ENCODE peak calls at places on chromosomes 5 and 9, in six cellular contexts. F, K, D, M, I and J are unnamed samples.

GRCh38 chr5:80136751-80137272 is 101.7 kb downstream of the THBS4 start:
- DNase-seq in F (no peak), K (no peak), D (no peak), M (no peak), I (no peak), J (no peak)

GRCh38 chr9:2262809-2263510 is 247.8 kb downstream of the SMARCA2 start:
- DNase-seq in F (no peak), K (no peak), D (no peak), M (no peak), I (no peak), J (no peak)

GRCh38 chr5:178149199-178149932 is 4.3 kb downstream of the NHP2 start:
- DNase-seq in F (no peak), K (no peak), D (no peak), M (no peak), I (no peak), J (no peak)

GRCh38 chr5:131538177-131538593 is 96.8 kb downstream of the RAPGEF6 start:
- DNase-seq in F (peak), K (no peak), D (no peak), M (peak), I (no peak), J (no peak)

GRCh38 chr5:133247881-133248642 is 196.2 kb downstream of the HSPA4 start:
- DNase-seq in F (no peak), K (no peak), D (no peak), M (no peak), I (no peak), J (no peak)

GRCh38 chr9:19513671-19514275 is 105.0 kb downstream of the ACER2 start:
- DNase-seq in F (no peak), K (no peak), D (no peak), M (no peak), I (no peak), J (no peak)

GRCh38 chr9:86410281-86410680 is 56.1 kb upstream of the TUT7 start:
- DNase-seq in F (no peak), K (no peak), D (no peak), M (no peak), I (no peak), J (no peak)

GRCh38 chr5:142324377-142324870 is 397 bp downstream of the SPRY4 start:
- DNase-seq in F (peak), K (no peak), D (no peak), M (no peak), I (peak), J (no peak)

GRCh38 chr5:164224772-164225171 is 719.4 kb downstream of the MAT2B start:
- DNase-seq in F (no peak), K (no peak), D (no peak), M (no peak), I (no peak), J (no peak)

GRCh38 chr5:935510-936084 is 42.9 kb downstream of the TRIP13 start:
- DNase-seq in F (no peak), K (no peak), D (no peak), M (no peak), I (no peak), J (no peak)

GRCh38 chr9:111148994-111149759 is 110.9 kb upstream of the LPAR1 start:
- DNase-seq in F (peak), K (no peak), D (no peak), M (no peak), I (peak), J (no peak)

GRCh38 chr5:150503386-150503785 is 4.5 kb upstream of the NDST1 start:
- DNase-seq in F (no peak), K (no peak), D (no peak), M (no peak), I (no peak), J (no peak)

GRCh38 chr5:149628221-149628620 is 46.9 kb downstream of the ARHGEF37 start:
- DNase-seq in F (no peak), K (no peak), D (no peak), M (no peak), I (no peak), J (no peak)

GRCh38 chr5:168162464-168162863 is 129.0 kb upstream of the WWC1 start:
- DNase-seq in F (no peak), K (no peak), D (no peak), M (no peak), I (no peak), J (no peak)

GRCh38 chr9:89635007-89635742 is 30.4 kb downstream of the GADD45G start:
- DNase-seq in F (peak), K (peak), D (no peak), M (peak), I (no peak), J (no peak)

GRCh38 chr9:114339130-114339908 is 9.7 kb downstream of the ORM2 start:
- DNase-seq in F (peak), K (no peak), D (no peak), M (no peak), I (peak), J (peak)

GRCh38 chr5:68661237-68661636 is 432.6 kb upstream of the SLC30A5 start:
- DNase-seq in F (peak), K (no peak), D (no peak), M (no peak), I (no peak), J (no peak)

GRCh38 chr5:89350684-89351083 is 467.7 kb upstream of the MEF2C start:
- DNase-seq in F (no peak), K (no peak), D (no peak), M (no peak), I (no peak), J (no peak)

GRCh38 chr5:82107277-82107676 is 135.5 kb downstream of the ATG10 start:
- DNase-seq in F (peak), K (no peak), D (no peak), M (no peak), I (no peak), J (no peak)

GRCh38 chr5:82991678-82992323 is 85.4 kb downstream of the TMEM167A start:
- DNase-seq in F (peak), K (no peak), D (no peak), M (no peak), I (no peak), J (no peak)

GRCh38 chr9:135741276-135742219 is 39.6 kb downstream of the KCNT1 start:
- DNase-seq in F (no peak), K (no peak), D (no peak), M (no peak), I (no peak), J (no peak)

GRCh38 chr5:115968770-115969169 is 6.5 kb downstream of the LVRN start:
- DNase-seq in F (no peak), K (no peak), D (no peak), M (no peak), I (no peak), J (no peak)

GRCh38 chr9:77433675-77434445 is 214.3 kb downstream of the GNA14 start:
- DNase-seq in F (peak), K (no peak), D (no peak), M (no peak), I (peak), J (no peak)

DNA sequence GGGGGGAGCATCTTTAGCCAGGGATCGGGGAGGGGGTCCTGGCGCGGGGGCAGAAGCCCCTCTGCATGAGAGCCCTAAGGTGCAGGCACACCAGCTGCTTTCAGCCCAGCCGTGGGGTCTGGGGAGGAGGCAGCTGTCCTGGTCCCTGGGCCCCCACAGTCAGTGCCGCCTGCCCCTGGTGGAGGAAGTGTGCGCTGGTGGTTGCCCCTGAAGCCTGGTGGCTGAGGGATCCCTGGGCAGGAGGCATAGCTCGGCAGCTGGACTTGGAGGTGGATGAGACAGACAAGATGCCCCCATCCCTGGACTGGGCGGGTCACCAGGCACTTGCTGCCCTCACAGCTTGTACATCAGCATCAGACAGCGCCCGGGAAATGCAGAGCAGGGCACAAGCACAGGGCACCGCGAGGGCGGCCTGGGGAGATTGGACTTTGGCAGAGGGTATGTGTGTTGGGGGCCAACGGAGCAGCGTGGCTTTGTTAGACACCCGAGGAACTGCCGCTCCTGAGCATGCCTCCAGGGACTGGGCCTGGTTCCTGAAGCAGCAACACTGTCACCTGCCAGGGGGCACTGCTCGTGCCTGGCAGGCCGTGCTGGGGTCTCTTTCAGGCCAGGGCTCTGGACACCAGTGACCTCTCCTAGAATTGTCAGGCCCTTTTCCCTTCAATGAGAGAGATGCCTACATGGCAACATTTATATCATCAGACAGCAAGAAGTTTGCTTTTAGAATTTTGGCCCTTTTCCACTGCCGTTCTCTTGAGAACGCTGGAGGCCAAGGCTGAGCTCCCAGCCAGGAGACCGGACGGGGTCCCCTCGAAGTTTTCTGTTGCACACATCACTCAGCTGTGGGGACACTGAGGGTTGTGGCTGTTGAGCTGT is 41.9 kb upstream of the CTSL start:
- DNase-seq in F (no peak), K (no peak), D (no peak), M (no peak), I (no peak), J (no peak)
- TF ChIP-seq CTCF in F (no peak), K (no peak), D (no peak), M (no peak), I (no peak), J (no peak)

DNA sequence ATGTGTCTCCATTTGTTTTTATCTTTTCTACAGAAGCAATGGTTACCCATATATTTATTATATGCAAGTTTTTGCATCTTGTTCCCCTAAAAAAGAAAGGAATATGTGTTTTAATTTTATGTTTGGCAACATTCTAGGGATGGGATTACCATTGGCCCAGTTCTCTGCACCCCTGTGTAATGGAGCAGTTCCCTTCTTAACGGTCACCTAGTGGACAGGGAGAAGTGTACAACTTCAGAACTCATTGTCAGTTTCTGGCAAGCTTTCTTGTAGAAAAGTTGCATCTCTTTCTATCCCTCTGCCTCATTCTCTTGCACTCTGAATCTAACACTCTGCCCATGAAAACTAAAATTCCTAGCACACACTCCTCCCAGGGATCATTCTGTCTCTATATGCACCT is 78.2 kb downstream of the DOCK8 start:
- DNase-seq in F (no peak), K (no peak), D (no peak), M (no peak), I (no peak), J (no peak)
- TF ChIP-seq CTCF in F (no peak), K (no peak), D (no peak), M (no peak), I (no peak), J (no peak)

DNA sequence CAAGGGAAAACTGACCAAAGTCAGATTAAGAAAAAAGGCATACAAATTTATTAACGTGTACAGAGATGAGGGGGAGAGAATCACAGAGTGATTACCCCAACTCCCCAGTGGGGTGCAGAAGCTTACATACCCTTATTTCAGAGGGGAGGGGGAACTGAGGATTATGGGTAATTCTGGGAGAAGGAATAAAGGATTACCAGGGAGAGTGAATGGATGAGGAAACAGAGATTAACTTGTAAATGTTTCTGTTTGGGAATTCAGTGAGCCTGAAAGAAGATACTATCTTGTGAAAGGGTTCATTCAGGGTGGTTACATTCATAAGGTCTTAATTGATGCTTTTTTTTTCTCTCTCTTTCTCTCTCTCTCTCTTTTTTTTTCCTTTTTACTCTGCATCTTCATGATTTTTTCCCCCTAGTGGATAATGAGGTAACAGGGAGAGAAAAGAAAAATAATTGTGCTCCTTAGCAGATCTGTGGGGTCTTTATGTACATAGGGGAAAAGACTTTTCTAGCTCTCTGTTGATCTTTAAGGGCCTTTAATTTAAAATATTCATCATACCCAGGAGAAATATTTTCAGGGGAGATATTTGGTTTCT is 49.4 kb downstream of the TARS1 start:
- DNase-seq in F (no peak), K (no peak), D (no peak), M (no peak), I (no peak), J (no peak)
- TF ChIP-seq CTCF in F (no peak), K (no peak), D (no peak), M (no peak), I (no peak), J (no peak)

DNA sequence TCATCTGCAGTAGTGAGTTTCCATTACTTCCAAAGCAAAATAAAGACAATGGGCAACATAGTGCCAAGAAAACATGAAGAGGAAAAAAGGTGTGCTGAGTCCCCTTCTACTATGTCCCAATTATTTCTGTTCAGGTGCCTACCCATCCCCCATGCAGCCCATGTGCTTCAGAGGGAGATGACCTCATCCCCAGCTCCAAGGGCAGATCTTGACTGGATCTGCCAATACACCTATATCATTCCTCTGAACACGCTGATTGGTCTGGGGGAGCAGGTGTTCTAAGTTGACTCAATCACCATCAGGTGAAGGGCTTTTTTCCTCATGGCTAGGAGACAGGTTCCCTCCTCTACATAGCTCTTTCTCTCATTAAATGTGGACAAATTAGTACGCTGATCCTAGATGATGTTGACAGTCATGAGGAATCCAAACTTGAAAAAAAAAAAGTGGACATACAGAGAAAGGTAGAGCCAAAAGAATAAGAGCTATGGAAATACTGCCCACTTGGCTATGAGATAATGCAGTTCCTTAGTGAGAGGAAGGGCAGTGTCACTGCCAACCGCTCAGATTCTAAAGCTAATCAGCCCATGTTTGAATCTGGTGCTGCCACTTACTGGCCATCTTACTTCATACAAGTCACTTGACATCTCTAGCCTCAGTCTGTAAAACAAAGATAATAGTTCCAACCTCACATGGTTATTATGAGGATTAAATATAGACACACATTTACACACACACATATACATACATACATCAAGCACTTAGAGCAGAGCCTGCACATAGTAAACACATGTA is 23.1 kb downstream of the PRELID2 start:
- DNase-seq in F (no peak), K (no peak), D (no peak), M (no peak), I (no peak), J (no peak)
- TF ChIP-seq CTCF in F (no peak), K (no peak), D (peak), M (peak), I (peak), J (no peak)

DNA sequence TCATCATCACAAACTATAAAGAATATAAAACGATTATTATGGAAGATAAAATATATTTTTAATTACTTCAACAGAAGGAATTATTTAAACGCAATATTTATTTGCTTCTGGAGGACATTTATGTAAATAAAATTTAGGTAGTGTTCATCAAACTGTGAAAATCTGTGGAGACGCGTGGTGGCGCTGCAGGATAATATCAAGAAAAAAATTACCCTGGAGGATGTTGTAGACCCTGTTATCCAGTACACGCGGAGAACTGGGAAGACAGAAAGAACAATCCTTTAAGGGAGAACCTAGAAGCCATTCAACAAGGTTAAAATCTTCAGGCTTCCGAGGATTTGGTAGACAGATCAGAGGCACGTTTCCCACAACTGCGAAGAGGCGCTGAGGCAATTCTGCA is at the start of gene PCDHB12:
- DNase-seq in F (no peak), K (no peak), D (no peak), M (no peak), I (no peak), J (no peak)
- TF ChIP-seq CTCF in F (no peak), K (no peak), D (no peak), M (no peak), I (peak), J (no peak)

GRCh38 chr5:43281840-43282658 is 31.2 kb downstream of the HMGCS1 start:
- DNase-seq in F (peak), K (no peak), D (no peak), M (no peak), I (no peak), J (no peak)

GRCh38 chr5:43275391-43275790 is 37.8 kb downstream of the HMGCS1 start:
- DNase-seq in F (no peak), K (no peak), D (no peak), M (no peak), I (peak), J (no peak)

GRCh38 chr5:43274435-43275114 is 38.6 kb downstream of the HMGCS1 start:
- DNase-seq in F (no peak), K (no peak), D (no peak), M (no peak), I (no peak), J (no peak)

GRCh38 chr5:43279548-43280274 is 33.5 kb downstream of the HMGCS1 start:
- DNase-seq in F (no peak), K (no peak), D (no peak), M (no peak), I (no peak), J (no peak)
- TF ChIP-seq CTCF in F (no peak), K (no peak), D (no peak), M (no peak), I (no peak), J (no peak)